ENCODE peak calls at places on chromosomes 3 and 15, in four cellular contexts. J is ascending aorta, Y is left lung, L is WERI-Rb-1. K is an unnamed sample.

GRCh38 chr3:166263460-166263859 is 426.2 kb upstream of the BCHE start:
- DNase-seq in J (no peak), L (no peak), Y (no peak), K (no peak)

GRCh38 chr15:69034352-69034751 is 19.9 kb downstream of the NOX5 start:
- DNase-seq in J (no peak), Y (no peak), L (no peak), K (no peak)

GRCh38 chr15:70101459-70102113 is 3.9 kb upstream of the TLE3 start:
- DNase-seq in J (peak), L (peak), Y (no peak), K (no peak)

GRCh38 chr3:102165367-102165766 is 269.4 kb upstream of the ZPLD1 start:
- DNase-seq in J (no peak), Y (no peak), L (no peak), K (no peak)

GRCh38 chr3:136078421-136079364 is 113.2 kb downstream of the PPP2R3A start:
- DNase-seq in Y (no peak), J (no peak), L (no peak), K (no peak)

GRCh38 chr3:133377396-133377795 is 22.5 kb upstream of the BFSP2 start:
- DNase-seq in L (peak), J (no peak), Y (no peak), K (no peak)

GRCh38 chr15:31031471-31032064 is 40.1 kb upstream of the MTMR10 start:
- DNase-seq in L (no peak), Y (no peak), J (no peak), K (no peak)

GRCh38 chr3:159829056-159829995 is 159.3 kb upstream of the IL12A start:
- DNase-seq in J (no peak), Y (no peak), L (no peak), K (no peak)

GRCh38 chr3:195001961-195002861 is 268.7 kb downstream of the XXYLT1 start:
- DNase-seq in Y (no peak), L (peak), J (no peak), K (no peak)

GRCh38 chr3:33313331-33313730 is 36.1 kb downstream of the FBXL2 start:
- DNase-seq in Y (no peak), J (no peak), L (no peak), K (no peak)

GRCh38 chr3:65277788-65278187 is 590.0 kb upstream of the ADAMTS9 start:
- DNase-seq in J (no peak), Y (no peak), L (peak), K (no peak)

GRCh38 chr3:43523454-43524053 is 98.3 kb downstream of the ANO10 start:
- DNase-seq in J (no peak), L (no peak), Y (no peak), K (no peak)

GRCh38 chr3:42831321-42831713 is 22.1 kb downstream of the ACKR2 start:
- DNase-seq in J (peak), Y (no peak), L (peak), K (peak)

GRCh38 chr15:45151998-45152828 is 22.4 kb downstream of the DUOX1 start:
- DNase-seq in L (no peak), Y (no peak), J (no peak), K (no peak)

GRCh38 chr15:43329222-43329959 is 982 bp downstream of the LCMT2 start:
- DNase-seq in Y (no peak), L (no peak), J (no peak), K (peak)

GRCh38 chr15:98651581-98652220 is 3.4 kb downstream of the IGF1R start:
- DNase-seq in Y (no peak), L (peak), J (no peak), K (no peak)

GRCh38 chr15:100248236-100248635 is 93.5 kb downstream of the ADAMTS17 start:
- DNase-seq in L (no peak), J (peak), Y (no peak), K (no peak)

GRCh38 chr15:101038327-101039003 is 119.3 kb downstream of the LRRK1 start:
- DNase-seq in L (peak), J (peak), Y (no peak), K (no peak)

GRCh38 chr3:124851905-124852304 is 35.3 kb downstream of the ITGB5 start:
- DNase-seq in L (no peak), J (peak), Y (no peak), K (no peak)

GRCh38 chr15:78322243-78322642 is 17.9 kb upstream of the CRABP1 start:
- DNase-seq in Y (no peak), J (no peak), L (no peak), K (no peak)
- H3K4me3 ChIP-seq in Y (no peak), J (no peak), L (no peak), K (no peak)

DNA sequence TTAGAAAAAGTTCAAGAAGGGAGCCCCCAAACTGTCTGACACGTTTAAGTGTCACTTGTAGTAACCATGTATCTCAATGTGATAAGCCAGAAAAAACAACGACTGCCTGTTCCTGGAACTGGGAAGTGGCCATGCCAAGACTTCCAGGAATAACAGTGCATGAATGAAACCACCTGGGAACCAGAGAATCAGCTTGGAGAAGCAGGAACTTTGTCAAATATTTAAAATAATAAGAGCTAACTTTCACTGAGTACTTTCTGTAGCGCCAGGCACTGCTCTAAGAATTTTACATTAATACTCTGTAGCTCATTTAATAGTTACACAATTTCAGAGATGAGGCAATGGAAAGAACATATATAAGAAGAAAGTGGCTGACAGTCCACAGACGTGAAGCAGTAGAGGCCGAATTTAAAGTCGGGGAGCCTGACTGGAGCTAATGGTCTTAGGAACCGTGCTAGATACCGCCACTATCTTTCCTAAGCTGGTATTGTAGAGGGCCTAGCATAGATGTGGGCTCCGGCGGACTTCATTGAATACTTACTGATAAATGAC is 870 bp downstream of the PLSCR1 start:
- DNase-seq in J (peak), Y (no peak), L (no peak), K (no peak)
- H3K27ac ChIP-seq in J (peak), Y (peak), L (no peak), K (peak)

DNA sequence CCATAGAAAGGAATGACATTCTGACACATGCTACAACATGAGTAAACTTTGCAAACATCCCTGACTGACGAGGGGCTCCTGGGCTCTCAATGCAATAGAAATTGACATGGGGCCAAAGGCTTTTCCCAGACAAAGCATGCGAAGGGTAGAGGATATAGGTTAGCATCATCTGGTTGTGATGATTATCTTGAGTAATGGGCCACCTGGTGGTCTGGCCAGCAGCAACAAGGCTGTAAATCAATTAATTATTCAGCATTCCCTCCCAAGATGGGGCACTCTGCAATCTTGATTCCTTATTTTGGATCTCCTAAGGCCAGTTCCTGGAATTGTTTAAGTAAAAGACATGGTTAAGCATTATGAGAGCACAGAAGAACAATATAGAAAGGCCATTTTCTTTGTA is 99.2 kb downstream of the AGBL1 start:
- DNase-seq in J (no peak), Y (no peak), L (peak), K (no peak)
- TF ChIP-seq CTCF in J (no peak), Y (no peak), L (peak), K (no peak)

GRCh38 chr3:29427266-29428103 is 146.6 kb downstream of the RBMS3 start:
- DNase-seq in L (no peak), Y (no peak), J (no peak), K (no peak)
- H3K4me3 ChIP-seq in L (no peak), Y (no peak), J (no peak), K (no peak)

DNA sequence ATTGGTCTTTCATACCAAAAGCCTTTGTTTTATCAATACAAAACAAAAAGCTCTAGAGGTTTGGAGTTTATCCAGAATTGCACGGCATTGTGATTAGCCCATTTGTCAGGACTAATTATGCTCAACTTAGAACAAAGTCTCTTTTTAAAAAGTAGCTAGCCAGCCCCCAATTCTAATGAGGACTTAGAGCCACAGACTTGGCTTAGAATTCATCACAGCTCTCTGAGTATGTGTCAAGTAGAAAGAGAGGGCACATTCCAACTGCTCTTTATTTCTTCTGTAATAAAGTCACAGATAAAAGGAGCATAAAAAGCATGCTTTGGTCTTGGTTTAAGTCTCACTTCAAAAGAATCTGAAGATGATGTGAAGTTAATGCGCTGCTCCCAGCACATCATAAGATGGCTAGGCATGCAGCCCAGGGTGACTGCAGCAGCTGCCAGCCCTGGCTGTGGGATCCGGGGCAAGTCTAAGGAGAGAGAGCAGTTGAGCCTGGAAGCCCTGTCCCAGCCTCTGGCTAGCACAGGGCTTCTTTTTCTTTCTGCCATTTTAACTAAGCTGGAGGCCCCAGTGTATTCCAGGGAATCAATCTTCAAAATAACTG is 521.1 kb downstream of the GABRG3 start:
- DNase-seq in L (no peak), Y (no peak), J (no peak), K (peak)
- H3K27ac ChIP-seq in L (no peak), Y (no peak), J (no peak), K (peak)

GRCh38 chr3:177681156-177681555 is 483.9 kb upstream of the TBL1XR1 start:
- DNase-seq in Y (no peak), L (no peak), J (no peak), K (no peak)
- TF ChIP-seq CTCF in Y (no peak), L (no peak), J (no peak), K (no peak)

GRCh38 chr15:93086791-93087190 is 2.2 kb downstream of the RGMA start:
- DNase-seq in J (no peak), L (no peak), Y (no peak), K (no peak)

GRCh38 chr15:93089855-93090305 is 869 bp upstream of the RGMA start:
- DNase-seq in Y (no peak), L (no peak), J (no peak), K (no peak)

GRCh38 chr15:93088981-93089854 is at the start of gene RGMA:
- DNase-seq in Y (peak), L (no peak), J (no peak), K (no peak)

GRCh38 chr15:93087825-93088199 is 1.2 kb downstream of the RGMA start:
- DNase-seq in L (peak), Y (no peak), J (peak), K (peak)

GRCh38 chr15:93088200-93088980 is 621 bp downstream of the RGMA start:
- DNase-seq in L (no peak), Y (peak), J (no peak), K (no peak)
- H3K4me3 ChIP-seq in L (peak), Y (peak), J (peak), K (peak)

GRCh38 chr15:39936681-39937080 is 2.8 kb downstream of the EIF2AK4 start:
- DNase-seq in L (no peak), J (no peak), Y (no peak), K (no peak)
- H3K27ac ChIP-seq in L (no peak), J (no peak), Y (no peak), K (no peak)

DNA sequence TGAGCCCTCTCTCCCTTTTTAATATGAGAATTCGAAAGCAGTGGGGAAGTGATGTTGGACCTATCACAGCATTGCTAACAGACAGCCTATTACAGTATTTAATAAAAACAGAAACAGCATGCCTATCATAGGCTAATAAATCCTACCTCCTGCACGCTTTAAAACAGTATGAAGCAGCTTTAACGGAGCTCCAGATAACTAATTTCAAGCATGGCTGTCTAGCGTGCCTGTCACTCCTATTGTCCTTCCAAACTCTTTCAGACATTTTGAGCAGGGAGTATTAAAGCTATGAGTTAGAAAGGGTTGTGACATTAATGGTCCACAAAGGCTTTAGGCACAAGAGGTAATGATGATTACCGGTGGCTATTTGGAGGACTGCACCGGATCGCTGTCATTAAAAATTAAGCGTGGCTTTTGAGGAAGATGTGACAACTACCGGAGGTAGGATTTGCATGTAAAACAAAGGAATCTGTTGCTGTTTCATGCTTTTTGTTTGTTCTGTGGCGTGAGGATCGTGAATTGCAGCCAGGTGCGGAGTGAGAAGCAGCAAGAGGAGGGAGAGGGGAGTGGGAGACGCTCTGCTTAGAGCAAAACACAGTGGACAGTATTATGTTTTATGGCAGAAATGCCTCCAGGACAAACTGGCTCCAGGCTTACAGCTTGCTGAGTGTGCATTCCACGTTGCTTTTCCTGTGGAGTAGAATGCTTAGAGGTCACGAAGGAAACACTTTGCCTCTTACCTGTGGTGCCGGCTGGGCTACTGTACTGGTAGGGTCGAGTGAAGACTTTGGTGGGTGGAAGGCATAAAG is at the start of gene KCNMB2:
- DNase-seq in Y (no peak), J (no peak), L (no peak), K (no peak)
- TF ChIP-seq CTCF in Y (no peak), J (no peak), L (no peak), K (no peak)

DNA sequence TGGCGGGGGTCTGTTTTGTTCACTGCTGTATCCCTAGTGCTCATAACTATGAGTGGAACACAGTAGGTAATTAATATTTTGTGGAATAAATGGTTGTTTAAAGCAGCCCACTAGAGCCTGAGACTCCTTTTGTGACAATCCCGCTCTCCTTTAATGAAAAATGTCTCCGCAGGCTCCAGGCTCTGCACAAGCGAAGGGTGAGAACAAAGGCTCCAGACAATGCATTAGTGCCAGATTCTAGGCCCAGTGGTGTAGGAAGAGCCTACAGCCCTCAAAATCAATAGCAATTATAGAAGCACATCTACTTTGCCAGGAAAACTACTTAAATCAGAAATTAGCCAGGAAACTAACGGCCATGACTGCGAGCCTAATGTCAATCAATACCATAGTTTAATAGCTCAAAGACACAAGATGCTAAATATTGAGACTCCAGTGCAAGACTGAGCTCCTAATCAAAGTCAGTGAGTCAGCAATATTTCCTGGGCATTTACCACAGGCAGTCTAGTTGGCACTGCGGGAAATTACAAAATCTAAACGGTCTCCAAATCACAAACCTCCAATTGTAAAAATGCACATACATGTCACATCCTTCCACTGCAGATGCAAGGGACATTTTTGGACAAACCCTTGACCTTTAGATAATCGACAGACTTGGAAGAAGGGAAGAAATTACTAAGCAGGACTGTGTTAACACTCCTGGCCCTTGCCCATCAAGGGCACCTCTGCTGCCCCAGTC is 2.3 kb downstream of the ANXA2 start:
- DNase-seq in Y (no peak), J (no peak), L (no peak), K (no peak)
- H3K4me3 ChIP-seq in Y (peak), J (peak), L (no peak), K (no peak)